ENCODE peak calls at places on chromosomes 13 and 19, in eight cellular contexts. One of them, this sample, is unnamed.

GRCh38 chr19:16605552-16605951 is 22.5 kb downstream of the MED26 start:
- DNase-seq in HCT116: no peak
- DNase-seq in K562: no peak
- DNase-seq in HepG2: no peak
- DNase-seq in SK-N-SH: peak; percentile 38
- DNase-seq in GM12878: no peak
- DNase-seq in H1: no peak
- DNase-seq in endothelial cell of umbilical vein: peak; percentile 32
- DNase-seq in this sample: no peak

GRCh38 chr19:40443930-40444180 is 280 bp downstream of the SERTAD3 start:
- DNase-seq in HCT116: no peak
- DNase-seq in K562: no peak
- DNase-seq in HepG2: no peak
- DNase-seq in SK-N-SH: no peak
- DNase-seq in GM12878: no peak
- DNase-seq in H1: no peak
- DNase-seq in endothelial cell of umbilical vein: no peak
- DNase-seq in this sample: no peak

GRCh38 chr13:69474286-69474685 is 633.3 kb upstream of the ATXN8OS start:
- DNase-seq in HCT116: no peak
- DNase-seq in K562: no peak
- DNase-seq in HepG2: no peak
- DNase-seq in SK-N-SH: no peak
- DNase-seq in GM12878: no peak
- DNase-seq in H1: no peak
- DNase-seq in endothelial cell of umbilical vein: no peak
- DNase-seq in this sample: peak; percentile 73

GRCh38 chr13:94325660-94326059 is 153.8 kb downstream of the DCT start:
- DNase-seq in HCT116: no peak
- DNase-seq in K562: no peak
- DNase-seq in HepG2: no peak
- DNase-seq in SK-N-SH: no peak
- DNase-seq in GM12878: no peak
- DNase-seq in H1: no peak
- DNase-seq in endothelial cell of umbilical vein: no peak
- DNase-seq in this sample: no peak

GRCh38 chr13:53941588-53942190 is 913.1 kb downstream of the OLFM4 start:
- DNase-seq in HCT116: no peak
- DNase-seq in K562: no peak
- DNase-seq in HepG2: no peak
- DNase-seq in SK-N-SH: no peak
- DNase-seq in GM12878: no peak
- DNase-seq in H1: no peak
- DNase-seq in endothelial cell of umbilical vein: no peak
- DNase-seq in this sample: no peak

GRCh38 chr13:97491452-97491851 is 57.5 kb downstream of the RAP2A start:
- DNase-seq in HCT116: no peak
- DNase-seq in K562: no peak
- DNase-seq in HepG2: peak; percentile 80
- DNase-seq in SK-N-SH: no peak
- DNase-seq in GM12878: no peak
- DNase-seq in H1: no peak
- DNase-seq in endothelial cell of umbilical vein: no peak
- DNase-seq in this sample: no peak

GRCh38 chr13:109759609-109760008 is 26.8 kb downstream of the IRS2 start:
- DNase-seq in HCT116: no peak
- DNase-seq in K562: no peak
- DNase-seq in HepG2: no peak
- DNase-seq in SK-N-SH: no peak
- DNase-seq in GM12878: no peak
- DNase-seq in H1: no peak
- DNase-seq in endothelial cell of umbilical vein: no peak
- DNase-seq in this sample: no peak

GRCh38 chr13:92769064-92769463 is 457.5 kb upstream of the GPC6 start:
- DNase-seq in HCT116: no peak
- DNase-seq in K562: no peak
- DNase-seq in HepG2: no peak
- DNase-seq in SK-N-SH: no peak
- DNase-seq in GM12878: no peak
- DNase-seq in H1: no peak
- DNase-seq in endothelial cell of umbilical vein: no peak
- DNase-seq in this sample: peak; percentile 77

GRCh38 chr13:88031980-88032562 is 360.9 kb downstream of the SLITRK5 start:
- DNase-seq in HCT116: no peak
- DNase-seq in K562: no peak
- DNase-seq in HepG2: no peak
- DNase-seq in SK-N-SH: no peak
- DNase-seq in GM12878: no peak
- DNase-seq in H1: no peak
- DNase-seq in endothelial cell of umbilical vein: no peak
- DNase-seq in this sample: no peak

GRCh38 chr13:95474992-95475391 is 77.5 kb upstream of the CLDN10 start:
- DNase-seq in HCT116: no peak
- DNase-seq in K562: no peak
- DNase-seq in HepG2: no peak
- DNase-seq in SK-N-SH: no peak
- DNase-seq in GM12878: no peak
- DNase-seq in H1: no peak
- DNase-seq in endothelial cell of umbilical vein: no peak
- DNase-seq in this sample: no peak

GRCh38 chr13:80473695-80474094 is 132.8 kb upstream of the SPRY2 start:
- DNase-seq in HCT116: no peak
- DNase-seq in K562: no peak
- DNase-seq in HepG2: peak; percentile 28
- DNase-seq in SK-N-SH: no peak
- DNase-seq in GM12878: no peak
- DNase-seq in H1: no peak
- DNase-seq in endothelial cell of umbilical vein: peak; percentile 36
- DNase-seq in this sample: no peak

GRCh38 chr19:32928806-32929205 is 43.0 kb downstream of the CEP89 start:
- DNase-seq in HCT116: no peak
- DNase-seq in K562: no peak
- DNase-seq in HepG2: peak; percentile 35
- DNase-seq in SK-N-SH: no peak
- DNase-seq in GM12878: no peak
- DNase-seq in H1: no peak
- DNase-seq in endothelial cell of umbilical vein: no peak
- DNase-seq in this sample: no peak

GRCh38 chr13:113995051-113995601 is 21.2 kb upstream of the C13orf46 start:
- DNase-seq in HCT116: no peak
- DNase-seq in K562: no peak
- DNase-seq in HepG2: no peak
- DNase-seq in SK-N-SH: no peak
- DNase-seq in GM12878: no peak
- DNase-seq in H1: no peak
- DNase-seq in endothelial cell of umbilical vein: no peak
- DNase-seq in this sample: no peak

GRCh38 chr19:18969953-18970659 is 29.1 kb upstream of the HOMER3 start:
- DNase-seq in HCT116: no peak
- DNase-seq in K562: no peak
- DNase-seq in HepG2: no peak
- DNase-seq in SK-N-SH: no peak
- DNase-seq in GM12878: no peak
- DNase-seq in H1: no peak
- DNase-seq in endothelial cell of umbilical vein: no peak
- DNase-seq in this sample: no peak

GRCh38 chr19:18972301-18972831 is 31.3 kb upstream of the HOMER3 start:
- DNase-seq in HCT116: no peak
- DNase-seq in K562: no peak
- DNase-seq in HepG2: no peak
- DNase-seq in SK-N-SH: no peak
- DNase-seq in GM12878: no peak
- DNase-seq in H1: no peak
- DNase-seq in endothelial cell of umbilical vein: peak; percentile 79
- DNase-seq in this sample: no peak

GRCh38 chr19:18964121-18964520 is 23.1 kb upstream of the HOMER3 start:
- DNase-seq in HCT116: no peak
- DNase-seq in K562: no peak
- DNase-seq in HepG2: no peak
- DNase-seq in SK-N-SH: no peak
- DNase-seq in GM12878: no peak
- DNase-seq in H1: no peak
- DNase-seq in endothelial cell of umbilical vein: no peak
- DNase-seq in this sample: no peak

GRCh38 chr19:18966304-18966703 is 25.3 kb upstream of the HOMER3 start:
- DNase-seq in HCT116: no peak
- DNase-seq in K562: no peak
- DNase-seq in HepG2: no peak
- DNase-seq in SK-N-SH: no peak
- DNase-seq in GM12878: no peak
- DNase-seq in H1: no peak
- DNase-seq in endothelial cell of umbilical vein: no peak
- DNase-seq in this sample: no peak

DNA sequence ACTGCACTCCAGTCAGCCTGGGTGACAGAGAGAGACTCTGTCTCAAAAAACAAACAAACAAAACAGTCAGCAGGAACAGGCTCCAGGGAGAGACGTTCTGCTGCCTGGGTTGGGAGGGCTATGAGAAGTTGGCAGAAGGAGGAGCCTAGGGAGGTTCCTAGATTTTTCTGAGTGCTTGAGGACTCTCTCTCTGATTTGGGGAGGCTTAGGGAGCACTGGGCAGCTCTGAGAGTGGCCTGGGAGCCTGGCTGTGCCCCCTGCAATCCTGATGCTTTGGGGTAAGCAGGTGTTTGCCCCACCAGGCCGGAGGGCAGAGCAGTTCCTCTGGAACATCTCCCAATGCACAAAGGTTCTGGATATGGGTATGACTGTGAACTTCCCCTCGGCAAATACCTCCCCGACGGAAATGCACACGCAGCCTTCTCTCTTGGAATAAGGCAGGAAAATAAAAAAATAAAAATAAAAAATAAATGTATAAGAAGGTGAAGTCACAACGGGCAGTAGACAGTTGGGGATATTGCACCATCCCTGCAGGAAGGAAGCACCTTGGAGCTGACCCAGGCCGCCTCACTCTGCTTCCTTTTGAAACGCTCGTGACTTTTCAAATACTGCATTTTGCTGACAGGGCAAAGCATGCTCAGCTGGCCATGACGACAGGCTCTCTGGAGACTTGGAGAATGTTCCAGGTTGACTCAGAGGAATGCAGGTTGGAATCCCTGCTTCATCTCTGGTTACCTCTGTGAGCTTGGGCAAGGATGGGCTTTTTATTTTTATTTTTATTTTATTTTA is 26.5 kb upstream of the HOMER3 start:
- DNase-seq in HCT116: no peak
- DNase-seq in K562: no peak
- DNase-seq in HepG2: no peak
- DNase-seq in SK-N-SH: no peak
- DNase-seq in GM12878: no peak
- DNase-seq in H1: no peak
- DNase-seq in endothelial cell of umbilical vein: peak; percentile 71
- DNase-seq in this sample: no peak
- H3K9ac ChIP-seq in HCT116: no peak overlapping the region
- H3K9ac ChIP-seq in K562: peak overlapping the region; percentile 13
- H3K9ac ChIP-seq in HepG2: peak overlapping the region; percentile 32
- H3K9ac ChIP-seq in SK-N-SH: no peak overlapping the region
- H3K9ac ChIP-seq in GM12878: no peak overlapping the region
- H3K9ac ChIP-seq in H1: no peak overlapping the region
- H3K9ac ChIP-seq in endothelial cell of umbilical vein: peak overlapping the region; percentile 62
- H3K9ac ChIP-seq in this sample: no peak overlapping the region

GRCh38 chr13:60758637-60759036 is 361.6 kb downstream of the TDRD3 start:
- DNase-seq in HCT116: no peak
- DNase-seq in K562: no peak
- DNase-seq in HepG2: no peak
- DNase-seq in SK-N-SH: no peak
- DNase-seq in GM12878: no peak
- DNase-seq in H1: no peak
- DNase-seq in endothelial cell of umbilical vein: no peak
- DNase-seq in this sample: no peak
- TF ChIP-seq POLR2AphosphoS5 in HCT116: no peak
- TF ChIP-seq POLR2AphosphoS5 in K562: no peak
- TF ChIP-seq POLR2AphosphoS5 in HepG2: no peak
- TF ChIP-seq POLR2AphosphoS5 in SK-N-SH: no peak
- TF ChIP-seq POLR2AphosphoS5 in GM12878: no peak
- TF ChIP-seq POLR2AphosphoS5 in H1: no peak
- TF ChIP-seq POLR2AphosphoS5 in endothelial cell of umbilical vein: no peak
- TF ChIP-seq POLR2AphosphoS5 in this sample: no peak

DNA sequence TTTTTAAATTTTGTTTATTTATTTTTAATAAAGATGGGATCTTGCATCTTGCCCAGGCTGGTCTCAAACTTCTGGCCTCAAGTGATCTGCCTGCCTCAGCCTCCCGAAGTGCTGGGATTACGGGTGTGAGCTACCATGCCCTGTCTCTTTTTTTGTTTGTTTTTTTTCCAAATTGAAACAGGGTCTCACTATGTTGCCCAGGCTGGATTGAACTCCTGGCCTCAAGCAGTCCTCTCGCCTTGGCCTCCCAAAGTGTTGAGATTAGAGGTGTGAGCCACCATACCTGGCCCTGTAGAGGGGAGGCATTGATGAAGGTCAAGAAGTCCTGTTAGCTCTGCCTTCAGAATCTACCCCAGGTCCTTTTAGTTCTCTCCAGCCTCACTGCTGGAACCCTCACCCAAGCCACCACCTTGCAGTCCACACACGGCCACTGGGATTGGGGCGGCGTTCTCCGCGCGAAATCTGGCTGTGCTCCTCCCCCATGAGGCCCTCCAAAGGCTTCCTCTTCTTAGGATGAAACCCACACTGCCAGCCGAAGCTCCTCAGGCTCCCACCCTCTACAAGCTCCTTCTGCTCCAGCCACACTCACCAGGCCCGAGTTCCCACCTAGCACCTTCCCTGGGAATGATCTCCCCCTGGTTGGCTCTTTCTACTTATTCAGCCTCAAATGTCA is 34.9 kb downstream of the ACTN4 start:
- DNase-seq in HCT116: no peak
- DNase-seq in K562: no peak
- DNase-seq in HepG2: no peak
- DNase-seq in SK-N-SH: no peak
- DNase-seq in GM12878: no peak
- DNase-seq in H1: no peak
- DNase-seq in endothelial cell of umbilical vein: no peak
- DNase-seq in this sample: no peak
- H3K27ac ChIP-seq in HCT116: peak overlapping the region; percentile 98
- H3K27ac ChIP-seq in K562: peak overlapping the region; percentile 98
- H3K27ac ChIP-seq in HepG2: peak overlapping the region; percentile 85
- H3K27ac ChIP-seq in SK-N-SH: peak overlapping the region; percentile 64
- H3K27ac ChIP-seq in GM12878: no peak overlapping the region
- H3K27ac ChIP-seq in H1: peak overlapping the region; percentile 95
- H3K27ac ChIP-seq in endothelial cell of umbilical vein: peak overlapping the region; percentile 90
- H3K27ac ChIP-seq in this sample: no peak overlapping the region

DNA sequence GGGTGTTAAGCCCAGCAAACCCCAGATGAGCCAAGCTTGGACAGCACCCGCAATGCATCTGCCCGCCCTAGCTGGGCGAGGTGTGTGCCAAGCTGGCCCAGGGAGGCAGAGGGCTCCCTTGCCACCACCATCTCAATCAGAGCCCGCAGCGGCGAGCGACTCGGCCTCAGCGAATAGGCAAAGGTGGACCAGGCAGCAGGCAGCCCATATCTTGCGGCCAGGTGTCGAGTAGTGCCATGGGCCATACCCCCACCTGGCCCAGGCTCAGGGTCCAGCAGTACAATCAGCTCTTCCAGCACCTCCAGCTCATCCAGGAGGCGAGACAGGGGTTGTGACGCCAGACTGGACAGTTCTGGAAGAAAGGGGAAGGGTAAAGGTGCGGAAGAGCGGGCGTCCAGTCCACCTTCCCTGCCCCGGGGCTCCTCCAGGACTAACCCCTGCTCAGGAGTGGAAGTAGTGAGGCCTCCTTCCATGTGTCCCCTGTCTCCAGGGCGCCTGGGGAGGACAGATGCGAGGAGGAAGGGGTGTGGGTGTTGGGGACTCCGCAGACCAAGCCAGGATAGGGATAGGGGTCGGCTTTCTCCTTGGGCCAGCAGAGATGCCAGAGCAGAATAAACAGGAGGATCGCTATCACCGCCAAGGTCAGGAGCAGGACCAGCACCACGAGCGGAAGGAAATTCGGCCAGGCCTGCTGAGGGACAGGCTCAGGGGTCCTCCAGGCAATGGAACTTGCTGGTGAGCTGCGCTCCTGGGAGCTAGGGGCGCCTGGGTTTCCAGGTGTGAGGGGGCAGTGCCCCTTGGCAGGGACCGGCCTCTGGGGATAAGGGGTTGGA is 2.8 kb downstream of the IGFLR1 start:
- DNase-seq in HCT116: no peak
- DNase-seq in K562: no peak
- DNase-seq in HepG2: no peak
- DNase-seq in SK-N-SH: no peak
- DNase-seq in GM12878: no peak
- DNase-seq in H1: peak; percentile 59
- DNase-seq in endothelial cell of umbilical vein: no peak
- DNase-seq in this sample: no peak
- H3K9ac ChIP-seq in HCT116: peak overlapping the region; percentile 72
- H3K9ac ChIP-seq in K562: peak overlapping the region; percentile 92
- H3K9ac ChIP-seq in HepG2: peak overlapping the region; percentile 70
- H3K9ac ChIP-seq in SK-N-SH: peak overlapping the region; percentile 67
- H3K9ac ChIP-seq in GM12878: peak overlapping the region; percentile 57
- H3K9ac ChIP-seq in H1: peak overlapping the region; percentile 52
- H3K9ac ChIP-seq in endothelial cell of umbilical vein: no peak overlapping the region
- H3K9ac ChIP-seq in this sample: no peak overlapping the region

This sample was measured in SK-N-MC.